ENCODE peak calls at places on chromosomes 4 and X, in five cellular contexts. K, U, H, Q and Y are unnamed samples.

GRCh38 chr4:121785479-121785878 is 15.6 kb upstream of the EXOSC9 start:
- DNase-seq in Q (no peak), U (peak), H (no peak), K (no peak), Y (no peak)

GRCh38 chr4:153159728-153160221 is 44.5 kb upstream of the TRIM2 start:
- DNase-seq in H (no peak), U (peak), Q (no peak), K (no peak), Y (no peak)

GRCh38 chr4:81839347-81840042 is 367.8 kb upstream of the RASGEF1B start:
- DNase-seq in Q (no peak), K (no peak), U (no peak), H (no peak), Y (no peak)

GRCh38 chr4:153022233-153022632 is 86.1 kb downstream of the FHDC1 start:
- DNase-seq in H (no peak), U (no peak), Q (no peak), K (no peak), Y (no peak)

GRCh38 chr4:106604319-106605051 is 235.9 kb upstream of the GIMD1 start:
- DNase-seq in K (no peak), Q (no peak), H (no peak), U (no peak), Y (no peak)

GRCh38 chr4:169005453-169006099 is 4.5 kb downstream of the CBR4 start:
- DNase-seq in Q (no peak), H (no peak), U (peak), K (no peak), Y (no peak)

GRCh38 chr4:110793381-110793801 is 170.5 kb upstream of the PITX2 start:
- DNase-seq in U (no peak), H (no peak), Q (no peak), K (no peak), Y (no peak)

GRCh38 chr4:149980941-149981340 is 97.3 kb upstream of the DCLK2 start:
- DNase-seq in K (peak), Q (peak), H (no peak), U (peak), Y (no peak)

GRCh38 chr4:139085141-139085540 is 69.6 kb downstream of the NOCT start:
- DNase-seq in U (peak), H (no peak), K (no peak), Q (no peak), Y (no peak)

GRCh38 chr4:181524455-181524854 is 718.7 kb upstream of the TENM3 start:
- DNase-seq in H (no peak), U (no peak), K (no peak), Q (no peak), Y (no peak)

GRCh38 chr4:140595065-140595464 is 26.3 kb upstream of the UCP1 start:
- DNase-seq in U (peak), Q (no peak), H (no peak), K (no peak), Y (no peak)

GRCh38 chr4:66178901-66179300 is 508.6 kb upstream of the EPHA5 start:
- DNase-seq in U (no peak), K (no peak), Q (no peak), H (no peak), Y (peak)

GRCh38 chr4:155403886-155404285 is 27.1 kb upstream of the MAP9 start:
- DNase-seq in Q (no peak), H (no peak), U (peak), K (no peak), Y (no peak)

GRCh38 chr4:152693875-152694274 is 14.1 kb upstream of the TMEM154 start:
- DNase-seq in H (no peak), U (no peak), Q (no peak), K (no peak), Y (no peak)

GRCh38 chr4:87848622-87849351 is 16.0 kb downstream of the MEPE start:
- DNase-seq in U (peak), H (no peak), Q (peak), K (no peak), Y (no peak)

GRCh38 chr4:105189855-105190650 is 43.4 kb downstream of the TET2 start:
- DNase-seq in H (no peak), U (no peak), K (no peak), Q (no peak), Y (no peak)

GRCh38 chrX:110125435-110125834 is 122.5 kb downstream of the TMEM164 start:
- DNase-seq in Q (peak), H (no peak), K (no peak), U (no peak), Y (no peak)

GRCh38 chrX:14697453-14697852 is 168.1 kb downstream of the GLRA2 start:
- DNase-seq in H (no peak), K (no peak), U (no peak), Q (peak), Y (no peak)

GRCh38 chr4:32133141-32133540 is 1413.0 kb downstream of the PCDH7 start:
- DNase-seq in Q (no peak), H (no peak), U (no peak), K (no peak), Y (no peak)

GRCh38 chr4:173448103-173448502 is 49.2 kb upstream of the SCRG1 start:
- DNase-seq in Q (peak), H (no peak), K (no peak), U (peak), Y (no peak)

GRCh38 chr4:122047706-122048425 is 96.0 kb upstream of the TRPC3 start:
- DNase-seq in K (no peak), H (no peak), U (no peak), Q (no peak), Y (no peak)